ENCODE peak calls at places on chromosome 11, in six cellular contexts. U, G, P, Y, H and N are unnamed samples.

GRCh38 chr11:68113986-68114385 is 7.2 kb downstream of the CHKA start:
- DNase-seq in U (no peak), G (no peak), P (peak; percentile 18), Y (no peak), H (no peak), N (no peak)

GRCh38 chr11:16825968-16826367 is 87.5 kb downstream of the C11orf58 start:
- DNase-seq in U (no peak), G (no peak), P (no peak), Y (no peak), H (no peak), N (no peak)

GRCh38 chr11:102407901-102408300 is 44.7 kb downstream of the TMEM123 start:
- DNase-seq in U (no peak), G (no peak), P (no peak), Y (no peak), H (no peak), N (no peak)

GRCh38 chr11:17343907-17344306 is 7.7 kb upstream of the NCR3LG1 start:
- DNase-seq in U (no peak), G (peak; percentile 38), P (peak; percentile 59), Y (peak; percentile 76), H (peak; percentile 22), N (no peak)

GRCh38 chr11:1812801-1813200 is 22.0 kb upstream of the SYT8 start:
- DNase-seq in U (no peak), G (no peak), P (no peak), Y (no peak), H (no peak), N (no peak)

GRCh38 chr11:45852018-45852711 is 4.9 kb downstream of the CRY2 start:
- DNase-seq in U (no peak), G (no peak), P (no peak), Y (no peak), H (no peak), N (no peak)

GRCh38 chr11:19577391-19577831 is 135.2 kb upstream of the NAV2 start:
- DNase-seq in U (no peak), G (no peak), P (no peak), Y (no peak), H (no peak), N (no peak)

GRCh38 chr11:14916403-14916802 is 24.4 kb upstream of the CYP2R1 start:
- DNase-seq in U (no peak), G (no peak), P (no peak), Y (no peak), H (no peak), N (no peak)

GRCh38 chr11:122791836-122792235 is 46.5 kb upstream of the CRTAM start:
- DNase-seq in U (no peak), G (no peak), P (no peak), Y (no peak), H (no peak), N (peak; percentile 34)

GRCh38 chr11:38814670-38815069 is 2216.6 kb upstream of the RAG2 start:
- DNase-seq in U (no peak), G (no peak), P (no peak), Y (peak; percentile 70), H (no peak), N (no peak)

GRCh38 chr11:117478926-117479325 is 151.3 kb downstream of the CEP164 start:
- DNase-seq in U (no peak), G (no peak), P (no peak), Y (no peak), H (no peak), N (no peak)

GRCh38 chr11:62116458-62116857 is 7.4 kb upstream of the INCENP start:
- DNase-seq in U (no peak), G (no peak), P (no peak), Y (no peak), H (no peak), N (no peak)

GRCh38 chr11:117064275-117064674 is 34.0 kb downstream of the SIK3 start:
- DNase-seq in U (no peak), G (no peak), P (no peak), Y (peak; percentile 69), H (no peak), N (no peak)

GRCh38 chr11:69925366-69926196 is 106.4 kb upstream of the FGF3 start:
- DNase-seq in U (no peak), G (no peak), P (no peak), Y (no peak), H (no peak), N (no peak)

GRCh38 chr11:7655253-7656217 is 17.8 kb downstream of the CYB5R2 start:
- DNase-seq in U (no peak), G (no peak), P (no peak), Y (no peak), H (no peak), N (no peak)

GRCh38 chr11:60937144-60937527 is 12.9 kb downstream of the TMEM132A start:
- DNase-seq in U (no peak), G (no peak), P (no peak), Y (no peak), H (no peak), N (no peak)